ENCODE peak calls at places on chromosomes 3 and 15, in six cellular contexts. One of them, this sample, is unnamed.
A peak's percentile ranks its signal among the peaks of the same experiment; 100 is the strongest.

GRCh38 chr15:78930577-78931388 is 14.1 kb downstream of the CTSH start:
- DNase-seq in H9: no peak
- DNase-seq in Panc1: peak; percentile 85
- DNase-seq in activated CD4-positive, alpha-beta T cell treated with anti-CD3 and anti-CD28 coated beads, Interleukin-2, amount 10 ng/mL, durations not matched to agents 7 days and 5 days: no peak
- DNase-seq in EL: peak; percentile 91
- DNase-seq in glutamatergic neuron: no peak
- DNase-seq in this sample: peak; percentile 88

GRCh38 chr15:90213123-90213817 is 12.1 kb downstream of the SEMA4B start:
- DNase-seq in H9: no peak
- DNase-seq in Panc1: no peak
- DNase-seq in activated CD4-positive, alpha-beta T cell treated with anti-CD3 and anti-CD28 coated beads, Interleukin-2, amount 10 ng/mL, durations not matched to agents 7 days and 5 days: no peak
- DNase-seq in EL: no peak
- DNase-seq in glutamatergic neuron: no peak
- DNase-seq in this sample: peak; percentile 37

GRCh38 chr15:98906712-98907083 is 100.9 kb downstream of the PGPEP1L start:
- DNase-seq in H9: no peak
- DNase-seq in Panc1: no peak
- DNase-seq in activated CD4-positive, alpha-beta T cell treated with anti-CD3 and anti-CD28 coated beads, Interleukin-2, amount 10 ng/mL, durations not matched to agents 7 days and 5 days: no peak
- DNase-seq in EL: peak; percentile 36
- DNase-seq in glutamatergic neuron: no peak
- DNase-seq in this sample: peak; percentile 69

GRCh38 chr3:134901461-134901860 is 106.4 kb downstream of the EPHB1 start:
- DNase-seq in H9: peak; percentile 45
- DNase-seq in Panc1: no peak
- DNase-seq in activated CD4-positive, alpha-beta T cell treated with anti-CD3 and anti-CD28 coated beads, Interleukin-2, amount 10 ng/mL, durations not matched to agents 7 days and 5 days: no peak
- DNase-seq in EL: no peak
- DNase-seq in glutamatergic neuron: no peak
- DNase-seq in this sample: no peak

GRCh38 chr3:46737320-46737719 is 19.7 kb upstream of the PRSS50 start:
- DNase-seq in H9: no peak
- DNase-seq in Panc1: no peak
- DNase-seq in activated CD4-positive, alpha-beta T cell treated with anti-CD3 and anti-CD28 coated beads, Interleukin-2, amount 10 ng/mL, durations not matched to agents 7 days and 5 days: no peak
- DNase-seq in EL: no peak
- DNase-seq in glutamatergic neuron: no peak
- DNase-seq in this sample: no peak

GRCh38 chr3:184384856-184385422 is 5.1 kb downstream of the CHRD start:
- DNase-seq in H9: no peak
- DNase-seq in Panc1: no peak
- DNase-seq in activated CD4-positive, alpha-beta T cell treated with anti-CD3 and anti-CD28 coated beads, Interleukin-2, amount 10 ng/mL, durations not matched to agents 7 days and 5 days: no peak
- DNase-seq in EL: no peak
- DNase-seq in glutamatergic neuron: no peak
- DNase-seq in this sample: no peak

GRCh38 chr3:26102376-26103110 is 312.7 kb downstream of the OXSM start:
- DNase-seq in H9: no peak
- DNase-seq in Panc1: no peak
- DNase-seq in activated CD4-positive, alpha-beta T cell treated with anti-CD3 and anti-CD28 coated beads, Interleukin-2, amount 10 ng/mL, durations not matched to agents 7 days and 5 days: no peak
- DNase-seq in EL: no peak
- DNase-seq in glutamatergic neuron: no peak
- DNase-seq in this sample: no peak

GRCh38 chr3:59482001-59482400 is 432.2 kb upstream of the CFAP20DC start:
- DNase-seq in H9: no peak
- DNase-seq in Panc1: no peak
- DNase-seq in activated CD4-positive, alpha-beta T cell treated with anti-CD3 and anti-CD28 coated beads, Interleukin-2, amount 10 ng/mL, durations not matched to agents 7 days and 5 days: no peak
- DNase-seq in EL: no peak
- DNase-seq in glutamatergic neuron: no peak
- DNase-seq in this sample: peak; percentile 58

GRCh38 chr3:180913582-180914404 is 1.3 kb downstream of the FXR1 start:
- DNase-seq in H9: no peak
- DNase-seq in Panc1: no peak
- DNase-seq in activated CD4-positive, alpha-beta T cell treated with anti-CD3 and anti-CD28 coated beads, Interleukin-2, amount 10 ng/mL, durations not matched to agents 7 days and 5 days: no peak
- DNase-seq in EL: no peak
- DNase-seq in glutamatergic neuron: no peak
- DNase-seq in this sample: no peak

GRCh38 chr3:150544726-150545125 is 1.6 kb downstream of the SERP1 start:
- DNase-seq in H9: no peak
- DNase-seq in Panc1: no peak
- DNase-seq in activated CD4-positive, alpha-beta T cell treated with anti-CD3 and anti-CD28 coated beads, Interleukin-2, amount 10 ng/mL, durations not matched to agents 7 days and 5 days: no peak
- DNase-seq in EL: peak; percentile 12
- DNase-seq in glutamatergic neuron: no peak
- DNase-seq in this sample: no peak

GRCh38 chr15:41772720-41773331 is 1.5 kb upstream of the MAPKBP1 start:
- DNase-seq in H9: peak; percentile 61
- DNase-seq in Panc1: no peak
- DNase-seq in activated CD4-positive, alpha-beta T cell treated with anti-CD3 and anti-CD28 coated beads, Interleukin-2, amount 10 ng/mL, durations not matched to agents 7 days and 5 days: peak; percentile 74
- DNase-seq in EL: peak; percentile 76
- DNase-seq in glutamatergic neuron: no peak
- DNase-seq in this sample: no peak

GRCh38 chr3:128399221-128399915 is 67.3 kb downstream of the DNAJB8 start:
- DNase-seq in H9: no peak
- DNase-seq in Panc1: no peak
- DNase-seq in activated CD4-positive, alpha-beta T cell treated with anti-CD3 and anti-CD28 coated beads, Interleukin-2, amount 10 ng/mL, durations not matched to agents 7 days and 5 days: no peak
- DNase-seq in EL: no peak
- DNase-seq in glutamatergic neuron: no peak
- DNase-seq in this sample: no peak

GRCh38 chr3:113697192-113698090 is 999 bp upstream of the USF3 start:
- DNase-seq in H9: peak; percentile 33
- DNase-seq in Panc1: no peak
- DNase-seq in activated CD4-positive, alpha-beta T cell treated with anti-CD3 and anti-CD28 coated beads, Interleukin-2, amount 10 ng/mL, durations not matched to agents 7 days and 5 days: peak; percentile 29
- DNase-seq in EL: peak; percentile 17
- DNase-seq in glutamatergic neuron: peak; percentile 22
- DNase-seq in this sample: no peak

GRCh38 chr3:86814918-86815655 is 175.9 kb downstream of the VGLL3 start:
- DNase-seq in H9: peak; percentile 36
- DNase-seq in Panc1: no peak
- DNase-seq in activated CD4-positive, alpha-beta T cell treated with anti-CD3 and anti-CD28 coated beads, Interleukin-2, amount 10 ng/mL, durations not matched to agents 7 days and 5 days: no peak
- DNase-seq in EL: peak; percentile 76
- DNase-seq in glutamatergic neuron: no peak
- DNase-seq in this sample: peak; percentile 41

GRCh38 chr3:153848701-153849100 is 272.5 kb upstream of the ARHGEF26 start:
- DNase-seq in H9: no peak
- DNase-seq in Panc1: no peak
- DNase-seq in activated CD4-positive, alpha-beta T cell treated with anti-CD3 and anti-CD28 coated beads, Interleukin-2, amount 10 ng/mL, durations not matched to agents 7 days and 5 days: no peak
- DNase-seq in EL: no peak
- DNase-seq in glutamatergic neuron: no peak
- DNase-seq in this sample: no peak

GRCh38 chr3:108430540-108430939 is 79.9 kb downstream of the MYH15 start:
- DNase-seq in H9: no peak
- DNase-seq in Panc1: no peak
- DNase-seq in activated CD4-positive, alpha-beta T cell treated with anti-CD3 and anti-CD28 coated beads, Interleukin-2, amount 10 ng/mL, durations not matched to agents 7 days and 5 days: no peak
- DNase-seq in EL: no peak
- DNase-seq in glutamatergic neuron: no peak
- DNase-seq in this sample: no peak

GRCh38 chr3:40086890-40087884 is 222.3 kb upstream of the EIF1B start:
- DNase-seq in H9: no peak
- DNase-seq in Panc1: no peak
- DNase-seq in activated CD4-positive, alpha-beta T cell treated with anti-CD3 and anti-CD28 coated beads, Interleukin-2, amount 10 ng/mL, durations not matched to agents 7 days and 5 days: no peak
- DNase-seq in EL: no peak
- DNase-seq in glutamatergic neuron: no peak
- DNase-seq in this sample: no peak

GRCh38 chr15:94105760-94106159 is 125.6 kb upstream of the MCTP2 start:
- DNase-seq in H9: no peak
- DNase-seq in Panc1: no peak
- DNase-seq in activated CD4-positive, alpha-beta T cell treated with anti-CD3 and anti-CD28 coated beads, Interleukin-2, amount 10 ng/mL, durations not matched to agents 7 days and 5 days: no peak
- DNase-seq in EL: no peak
- DNase-seq in glutamatergic neuron: no peak
- DNase-seq in this sample: no peak

GRCh38 chr15:64720188-64720587 is 55.2 kb downstream of the RBPMS2 start:
- DNase-seq in H9: no peak
- DNase-seq in Panc1: no peak
- DNase-seq in activated CD4-positive, alpha-beta T cell treated with anti-CD3 and anti-CD28 coated beads, Interleukin-2, amount 10 ng/mL, durations not matched to agents 7 days and 5 days: no peak
- DNase-seq in EL: no peak
- DNase-seq in glutamatergic neuron: no peak
- DNase-seq in this sample: no peak